ENCODE peak calls at places on chromosomes 1 and 21, in six cellular contexts. J is kidney, M is H7, F is KBM-7, Q is RPMI7951, N is hepatic stellate cell. X is an unnamed sample.

GRCh38 chr1:84037758-84038611 is 39.1 kb upstream of the TTLL7 start:
- DNase-seq in J (no peak), F (no peak), N (no peak), M (no peak), Q (peak; percentile 12), X (peak; percentile 12)

GRCh38 chr1:216847385-216848036 is 124.3 kb upstream of the ESRRG start:
- DNase-seq in F (no peak), Q (no peak), J (no peak), N (no peak), M (no peak), X (no peak)

GRCh38 chr1:174676856-174677255 is 229.1 kb downstream of the GPR52 start:
- DNase-seq in J (no peak), N (no peak), Q (no peak), F (no peak), M (no peak), X (no peak)

GRCh38 chr1:182163821-182164223 is 102.3 kb upstream of the ZNF648 start:
- DNase-seq in F (no peak), N (no peak), Q (no peak), J (peak; percentile 70), M (no peak), X (peak; percentile 25)

GRCh38 chr1:85838238-85838637 is 130.0 kb upstream of the ZNHIT6 start:
- DNase-seq in F (peak; percentile 39), J (no peak), N (no peak), Q (no peak), M (no peak), X (no peak)

GRCh38 chr1:94707321-94708298 is 112.5 kb upstream of the SLC44A3 start:
- DNase-seq in Q (no peak), N (no peak), F (no peak), J (no peak), M (no peak), X (no peak)

GRCh38 chr1:231629132-231629531 is 2.5 kb downstream of the DISC1 start:
- DNase-seq in N (peak; percentile 44), F (peak; percentile 74), Q (peak; percentile 66), M (no peak), J (no peak), X (no peak)

GRCh38 chr1:79875187-79875586 is 868.7 kb upstream of the ADGRL4 start:
- DNase-seq in N (no peak), M (no peak), F (no peak), Q (no peak), J (no peak), X (no peak)

GRCh38 chr21:44846485-44847260 is 26.8 kb downstream of the PTTG1IP start:
- DNase-seq in Q (peak; percentile 54), M (no peak), N (peak; percentile 79), J (peak; percentile 89), F (peak; percentile 78), X (no peak)

GRCh38 chr1:211632117-211632807 is 43.2 kb downstream of the NEK2 start:
- DNase-seq in Q (peak; percentile 96), F (no peak), J (no peak), M (no peak), N (no peak), X (peak; percentile 42)

GRCh38 chr1:211934315-211934714 is 101.0 kb downstream of the INTS7 start:
- DNase-seq in J (no peak), N (no peak), Q (no peak), F (no peak), M (no peak), X (no peak)

GRCh38 chr21:25313891-25314646 is 293.2 kb downstream of the MRPL39 start:
- DNase-seq in Q (peak; percentile 29), M (no peak), F (peak; percentile 28), N (no peak), J (no peak), X (peak; percentile 16)

GRCh38 chr1:52056937-52057231 is 789 bp downstream of the BTF3L4 start:
- DNase-seq in N (peak; percentile 54), F (no peak), J (no peak), M (no peak), Q (no peak), X (no peak)

GRCh38 chr21:37575536-37576083 is 209.0 kb downstream of the DYRK1A start:
- DNase-seq in J (no peak), F (no peak), N (no peak), M (no peak), Q (no peak), X (peak; percentile 29)

GRCh38 chr1:9050803-9051202 is 18.6 kb downstream of the SLC2A5 start:
- DNase-seq in J (no peak), N (no peak), Q (no peak), F (no peak), M (no peak), X (no peak)

GRCh38 chr1:224670506-224670905 is 54.4 kb downstream of the CNIH3 start:
- DNase-seq in N (no peak), J (no peak), M (no peak), Q (peak; percentile 85), F (no peak), X (no peak)

GRCh38 chr1:183726825-183727224 is 73.7 kb upstream of the APOBEC4 start:
- DNase-seq in Q (no peak), F (no peak), J (no peak), N (no peak), M (no peak), X (no peak)

GRCh38 chr21:41953831-41954653 is at the start of gene C2CD2:
- DNase-seq in F (peak; percentile 51), Q (peak; percentile 74), N (peak; percentile 90), J (peak; percentile 92), M (peak; percentile 98), X (peak; percentile 77)

GRCh38 chr1:224739997-224740687 is 124.0 kb downstream of the CNIH3 start:
- DNase-seq in Q (no peak), N (no peak), F (no peak), M (no peak), J (no peak), X (no peak)

GRCh38 chr21:31358148-31358547 is 14.1 kb upstream of the TIAM1 start:
- DNase-seq in Q (no peak), J (no peak), M (no peak), F (no peak), N (no peak), X (no peak)

GRCh38 chr1:153697191-153697872 is 18.8 kb downstream of the NPR1 start:
- DNase-seq in M (peak; percentile 89), J (peak; percentile 86), Q (peak; percentile 32), N (peak; percentile 47), F (peak; percentile 19), X (no peak)

GRCh38 chr1:210711825-210712224 is 383.1 kb downstream of the HHAT start:
- DNase-seq in M (no peak), Q (no peak), J (no peak), F (no peak), N (no peak), X (peak; percentile 38)

GRCh38 chr1:75614455-75615379 is 3.8 kb upstream of the SLC44A5 start:
- DNase-seq in N (peak; percentile 33), J (peak; percentile 78), F (peak; percentile 63), Q (peak; percentile 27), M (peak; percentile 80), X (peak; percentile 55)

GRCh38 chr1:192476802-192477298 is 98.7 kb upstream of the RGS1 start:
- DNase-seq in F (peak; percentile 41), M (no peak), N (no peak), J (no peak), Q (peak; percentile 54), X (no peak)

GRCh38 chr1:29974345-29974744 is 738.0 kb downstream of the PTPRU start:
- DNase-seq in J (no peak), Q (peak; percentile 87), F (no peak), N (no peak), M (peak; percentile 71), X (no peak)

GRCh38 chr1:39933956-39934941 is 20.7 kb upstream of the MFSD2A start:
- DNase-seq in J (peak; percentile 91), N (peak; percentile 50), Q (peak; percentile 95), F (peak; percentile 82), M (no peak), X (no peak)

GRCh38 chr1:13517193-13517812 is 3.5 kb upstream of the LRRC38 start:
- DNase-seq in Q (no peak), N (no peak), F (peak; percentile 11), J (no peak), M (peak; percentile 74), X (no peak)

GRCh38 chr1:66605419-66605997 is 71.6 kb downstream of the SGIP1 start:
- DNase-seq in M (no peak), J (no peak), F (no peak), Q (no peak), N (no peak), X (no peak)

GRCh38 chr1:220556641-220557040 is 28.7 kb downstream of the MARK1 start:
- DNase-seq in N (no peak), M (no peak), F (no peak), Q (no peak), J (no peak), X (no peak)

X was measured in SJCRH30.